ENCODE peak calls at places on chromosomes 13 and 19, in nine cellular contexts. N is BE2C; V is astrocyte; W is A549; P is AG04449; L is AG10803; E is colonic mucosa; X is upper lobe of right lung; O is CD8-positive, alpha-beta T cell. S is an unnamed sample.

GRCh38 chr13:39900106-39900750 is 244.8 kb downstream of the COG6 start:
- DNase-seq in N (no peak), V (peak), W (no peak), P (no peak), L (no peak), E (no peak), X (no peak), O (no peak), S (no peak)

GRCh38 chr19:5498817-5499535 is 43.8 kb downstream of the ZNRF4 start:
- DNase-seq in N (no peak), V (no peak), W (no peak), P (no peak), L (no peak), E (no peak), X (no peak), O (no peak), S (no peak)

GRCh38 chr13:27770809-27771208 is 21.5 kb upstream of the GSX1 start:
- DNase-seq in N (no peak), V (no peak), W (peak), P (no peak), L (peak), E (peak), X (no peak), O (no peak), S (no peak)

GRCh38 chr19:49499030-49499670 is 2.9 kb downstream of the RPS11 start:
- DNase-seq in N (no peak), V (no peak), W (no peak), P (no peak), L (no peak), E (no peak), X (no peak), O (no peak), S (peak)

GRCh38 chr13:25752957-25753540 is 298.8 kb downstream of the SHISA2 start:
- DNase-seq in N (no peak), V (peak), W (no peak), P (no peak), L (peak), E (peak), X (no peak), O (no peak), S (no peak)

GRCh38 chr19:49807174-49807830 is 5.8 kb downstream of the FUZ start:
- DNase-seq in N (no peak), V (no peak), W (no peak), P (no peak), L (no peak), E (no peak), X (no peak), O (no peak), S (no peak)

GRCh38 chr13:105920375-105920774 is 615.1 kb downstream of the EFNB2 start:
- DNase-seq in N (no peak), V (peak), W (no peak), P (no peak), L (peak), E (peak), X (no peak), O (no peak), S (no peak)

GRCh38 chr13:41716236-41716635 is 244.7 kb downstream of the VWA8 start:
- DNase-seq in N (no peak), V (no peak), W (no peak), P (no peak), L (no peak), E (no peak), X (no peak), O (no peak), S (no peak)

GRCh38 chr19:40771101-40771539 is 4.2 kb upstream of the MIA start:
- DNase-seq in N (peak), V (no peak), W (no peak), P (no peak), L (no peak), E (no peak), X (no peak), O (no peak), S (no peak)

GRCh38 chr19:11673608-11674041 is 65.1 kb downstream of the ZNF823 start:
- DNase-seq in N (peak), V (peak), W (no peak), P (no peak), L (peak), E (peak), X (peak), O (no peak), S (no peak)

GRCh38 chr19:33434886-33435705 is 61.6 kb downstream of the CEBPG start:
- DNase-seq in N (peak), V (peak), W (no peak), P (no peak), L (peak), E (no peak), X (peak), O (no peak), S (no peak)

GRCh38 chr19:39150235-39150634 is 24.6 kb downstream of the PAK4 start:
- DNase-seq in N (no peak), V (no peak), W (no peak), P (no peak), L (no peak), E (no peak), X (no peak), O (no peak), S (no peak)

GRCh38 chr19:11657307-11657706 is 60.0 kb downstream of the ZNF627 start:
- DNase-seq in N (no peak), V (no peak), W (no peak), P (no peak), L (no peak), E (peak), X (no peak), O (no peak), S (no peak)

GRCh38 chr13:93262729-93263128 is 36.1 kb downstream of the GPC6 start:
- DNase-seq in N (no peak), V (peak), W (no peak), P (no peak), L (peak), E (no peak), X (no peak), O (no peak), S (no peak)

GRCh38 chr13:50403311-50403710 is 388.1 kb downstream of the KCNRG start:
- DNase-seq in N (peak), V (no peak), W (no peak), P (no peak), L (no peak), E (no peak), X (no peak), O (no peak), S (no peak)

GRCh38 chr13:110872768-110873638 is 41.9 kb downstream of the ANKRD10 start:
- DNase-seq in N (no peak), V (no peak), W (no peak), P (no peak), L (no peak), E (no peak), X (no peak), O (no peak), S (no peak)

GRCh38 chr13:110875243-110875642 is 39.6 kb downstream of the ANKRD10 start:
- DNase-seq in N (no peak), V (no peak), W (no peak), P (no peak), L (no peak), E (no peak), X (no peak), O (no peak), S (no peak)

GRCh38 chr13:110874508-110874960 is 40.3 kb downstream of the ANKRD10 start:
- DNase-seq in N (peak), V (peak), W (peak), P (no peak), L (peak), E (peak), X (peak), O (no peak), S (no peak)

GRCh38 chr13:110872034-110872767 is 42.7 kb downstream of the ANKRD10 start:
- DNase-seq in N (no peak), V (no peak), W (no peak), P (no peak), L (no peak), E (no peak), X (no peak), O (no peak), S (no peak)

GRCh38 chr13:110873639-110874507 is 41.0 kb downstream of the ANKRD10 start:
- DNase-seq in N (no peak), V (no peak), W (no peak), P (no peak), L (no peak), E (no peak), X (no peak), O (no peak), S (no peak)
- H3K4me3 ChIP-seq in N (peak), V (peak), W (peak), P (peak), L (peak), E (peak), X (peak), O (peak), S (peak)

GRCh38 chr19:52492991-52493470 is 34.4 kb upstream of the ZNF808 start:
- DNase-seq in N (no peak), V (no peak), W (no peak), P (no peak), L (no peak), E (no peak), X (no peak), O (no peak), S (no peak)
- H3K4me3 ChIP-seq in N (no peak), V (no peak), W (no peak), P (no peak), L (no peak), E (no peak), X (peak), O (no peak), S (no peak)

DNA sequence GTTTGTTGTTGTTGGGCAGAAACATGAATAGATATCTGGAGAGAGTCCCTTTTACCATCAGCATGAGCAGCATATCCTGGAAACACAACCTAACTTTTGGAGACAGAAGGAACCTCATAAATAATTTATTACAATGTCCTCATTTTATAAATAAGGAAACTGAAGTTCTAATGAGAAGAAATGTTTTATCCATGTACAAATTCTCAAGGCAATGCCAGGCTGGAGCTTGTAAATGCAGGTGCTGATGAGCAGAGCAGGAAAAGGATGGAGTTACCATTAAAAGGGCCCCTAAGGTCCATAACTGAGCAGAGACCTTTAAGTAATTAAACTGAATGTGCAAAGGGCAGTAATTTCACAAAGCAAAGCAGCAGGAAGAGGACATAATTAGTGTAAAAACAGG is 17.3 kb downstream of the LCP1 start:
- DNase-seq in N (no peak), V (no peak), W (no peak), P (no peak), L (no peak), E (no peak), X (no peak), O (no peak), S (no peak)
- H3K4me3 ChIP-seq in N (no peak), V (no peak), W (no peak), P (no peak), L (no peak), E (no peak), X (no peak), O (no peak), S (no peak)

DNA sequence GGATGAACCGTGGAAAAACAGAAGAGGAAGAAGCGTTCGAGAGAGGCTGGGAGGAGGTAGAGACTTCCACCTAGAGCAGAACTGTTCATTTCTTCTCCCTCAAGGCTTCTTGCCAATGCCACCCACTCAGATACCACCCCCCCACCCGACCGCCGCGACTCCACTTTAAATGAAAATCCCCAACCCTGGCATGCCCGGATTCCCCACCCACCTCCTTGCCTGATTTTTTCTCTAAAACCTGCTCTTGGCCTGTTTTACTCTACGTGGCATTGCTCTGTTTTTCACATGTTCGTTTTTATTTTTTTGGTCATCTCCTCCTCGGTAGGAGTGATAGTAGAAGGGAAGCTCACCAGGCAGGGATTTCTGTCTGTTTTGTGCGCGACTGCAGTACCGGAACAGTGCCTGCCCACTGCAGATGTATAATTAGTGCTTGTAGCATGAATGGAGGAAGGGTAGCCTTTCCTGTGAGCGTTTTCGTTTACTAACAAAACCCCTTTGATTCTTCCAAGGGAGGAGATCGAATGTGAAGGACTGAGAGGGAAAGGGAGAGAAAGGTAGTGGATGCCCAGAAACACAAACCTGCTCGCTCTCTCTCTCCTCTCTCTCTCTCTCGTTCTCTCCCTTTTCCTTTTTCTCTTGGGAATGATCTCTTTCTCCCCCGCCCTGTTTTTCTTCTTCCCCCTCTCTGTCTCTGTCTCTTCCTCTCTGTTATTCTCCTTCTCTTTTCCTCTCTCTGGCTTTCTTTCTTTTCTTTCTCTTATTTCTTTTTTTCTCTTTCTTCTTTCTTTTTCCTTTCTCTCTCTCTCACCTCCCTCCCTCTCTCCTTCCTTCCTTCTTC is 2.2 kb downstream of the CD70 start:
- DNase-seq in N (no peak), V (no peak), W (no peak), P (no peak), L (no peak), E (no peak), X (no peak), O (no peak), S (no peak)
- H3K4me3 ChIP-seq in N (no peak), V (no peak), W (no peak), P (no peak), L (no peak), E (no peak), X (no peak), O (no peak), S (no peak)

DNA sequence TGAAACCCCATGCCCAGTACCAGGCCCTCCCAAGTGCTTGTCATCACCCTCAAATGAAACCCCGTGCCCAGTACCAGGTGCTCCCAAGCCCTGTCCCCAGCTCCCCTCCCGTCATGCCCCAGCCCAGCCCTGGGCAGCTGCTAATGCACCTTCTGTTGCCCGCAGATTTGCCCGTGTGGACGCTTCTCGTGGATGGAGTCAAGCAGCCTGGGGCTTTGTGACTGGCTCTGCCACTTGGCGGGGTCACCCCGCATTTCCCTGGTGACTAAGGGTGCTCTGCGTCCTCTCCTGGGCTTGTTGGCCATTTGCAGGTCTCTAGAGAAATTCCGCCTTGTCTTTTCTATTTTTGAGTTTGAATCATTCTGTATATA is 82.7 kb downstream of the ATP11A start:
- DNase-seq in N (no peak), V (no peak), W (no peak), P (no peak), L (no peak), E (no peak), X (no peak), O (no peak), S (no peak)
- H3K4me3 ChIP-seq in N (no peak), V (no peak), W (no peak), P (no peak), L (no peak), E (no peak), X (no peak), O (no peak), S (no peak)

GRCh38 chr13:100443998-100444328 is 144.6 kb downstream of the GGACT start:
- DNase-seq in N (no peak), V (no peak), W (no peak), P (no peak), L (peak), E (no peak), X (no peak), O (no peak), S (no peak)

GRCh38 chr13:100439247-100439955 is 149.2 kb downstream of the GGACT start:
- DNase-seq in N (no peak), V (no peak), W (no peak), P (no peak), L (no peak), E (no peak), X (no peak), O (no peak), S (no peak)

GRCh38 chr13:100440756-100441421 is 147.7 kb downstream of the GGACT start:
- DNase-seq in N (no peak), V (peak), W (no peak), P (peak), L (peak), E (no peak), X (no peak), O (no peak), S (no peak)

GRCh38 chr13:100443278-100443997 is 145.2 kb downstream of the GGACT start:
- DNase-seq in N (no peak), V (no peak), W (no peak), P (no peak), L (no peak), E (no peak), X (no peak), O (no peak), S (no peak)

DNA sequence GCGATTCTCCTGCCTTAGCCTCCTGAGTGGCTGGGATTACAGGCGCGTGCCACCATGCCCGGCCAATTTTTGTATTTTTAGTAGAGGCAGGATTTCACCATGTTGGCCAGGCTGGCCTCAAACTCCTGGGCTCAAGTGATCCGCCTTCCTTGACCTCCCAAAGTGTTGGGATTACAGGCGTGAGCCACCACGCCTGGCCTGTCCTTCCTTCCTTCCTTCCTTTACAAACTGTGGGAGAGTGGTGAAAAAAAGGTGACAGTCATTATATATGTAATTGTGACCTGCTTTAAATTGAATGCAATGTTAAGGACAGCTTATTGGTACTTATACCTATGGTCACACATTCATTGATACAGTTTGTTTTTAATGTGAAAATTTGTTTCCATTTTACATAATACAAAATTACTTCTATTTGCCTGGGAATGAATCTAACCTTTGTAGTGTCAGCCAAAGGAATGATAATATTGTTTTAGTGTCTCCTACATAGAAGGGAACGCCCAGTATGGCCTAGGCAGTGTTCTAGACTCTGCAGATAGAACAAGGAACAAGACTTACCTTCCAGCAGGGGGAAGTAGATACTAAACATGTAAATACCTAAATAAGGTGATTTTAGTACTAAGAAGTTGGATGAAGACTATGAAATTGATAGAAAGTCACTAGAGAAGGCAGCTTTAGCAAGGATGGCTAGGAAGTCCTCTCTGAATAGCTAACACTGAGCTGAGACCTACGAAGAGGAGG is 146.3 kb downstream of the GGACT start:
- DNase-seq in N (no peak), V (no peak), W (no peak), P (no peak), L (no peak), E (no peak), X (no peak), O (no peak), S (no peak)
- H3K4me3 ChIP-seq in N (no peak), V (no peak), W (no peak), P (no peak), L (no peak), E (no peak), X (no peak), O (no peak), S (no peak)

GRCh38 chr19:46748325-46749109 is 2.3 kb upstream of the STRN4 start:
- DNase-seq in N (peak), V (no peak), W (peak), P (no peak), L (peak), E (peak), X (peak), O (peak), S (no peak)

GRCh38 chr19:46744005-46744691 is 1.7 kb upstream of the FKRP start:
- DNase-seq in N (no peak), V (no peak), W (no peak), P (no peak), L (no peak), E (no peak), X (no peak), O (no peak), S (no peak)

GRCh38 chr19:46745521-46746280 is at the start of gene FKRP:
- DNase-seq in N (no peak), V (no peak), W (peak), P (no peak), L (no peak), E (no peak), X (no peak), O (no peak), S (no peak)

GRCh38 chr19:46745030-46745429 is 827 bp upstream of the FKRP start:
- DNase-seq in N (no peak), V (no peak), W (no peak), P (no peak), L (no peak), E (no peak), X (no peak), O (no peak), S (no peak)

GRCh38 chr19:46746281-46746965 is at the start of gene STRN4:
- DNase-seq in N (peak), V (no peak), W (peak), P (no peak), L (peak), E (no peak), X (peak), O (peak), S (no peak)
- H3K4me3 ChIP-seq in N (peak), V (peak), W (peak), P (peak), L (peak), E (peak), X (peak), O (peak), S (peak)

DNA sequence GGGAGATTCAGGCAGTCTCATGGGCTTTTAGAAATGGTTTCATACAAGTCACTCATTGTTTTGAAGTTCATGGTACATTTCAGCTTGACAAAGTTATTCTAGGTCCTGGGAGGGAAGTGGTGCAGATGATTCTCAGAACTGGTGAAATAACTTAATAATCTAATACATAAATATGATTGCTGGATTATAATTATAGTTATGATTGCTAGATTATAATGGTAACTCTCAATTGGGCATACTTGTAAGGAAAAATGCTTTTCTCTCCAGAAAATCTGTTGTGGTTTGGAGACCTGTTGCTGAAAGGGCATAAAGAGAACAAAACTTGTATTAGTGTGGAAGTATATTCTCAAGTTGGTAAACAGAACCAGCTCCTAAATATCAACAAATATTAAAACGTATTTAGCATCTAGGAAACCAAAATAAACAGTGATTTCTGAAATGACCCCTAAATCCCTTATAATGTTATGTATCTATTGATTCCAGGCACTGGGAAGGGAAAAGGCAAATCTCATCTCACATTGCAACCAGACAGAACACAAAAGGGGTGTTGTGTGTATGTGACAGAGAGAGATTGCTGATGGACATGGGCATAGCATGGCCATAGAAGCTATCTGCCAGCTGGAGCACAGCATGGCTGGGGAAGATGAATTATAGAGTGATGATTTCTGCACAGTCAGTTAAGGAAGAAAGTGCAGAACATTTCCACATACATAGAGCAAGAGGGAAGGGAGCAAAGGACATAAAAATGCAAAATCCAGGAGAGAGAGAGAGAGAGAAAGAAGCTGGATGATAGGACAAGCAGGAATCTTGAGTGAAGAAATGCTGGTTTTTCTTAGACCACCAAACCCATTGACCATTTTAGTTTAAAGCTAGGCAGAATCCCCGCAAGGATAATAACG is 87.1 kb upstream of the FRY start:
- DNase-seq in N (no peak), V (no peak), W (no peak), P (no peak), L (peak), E (no peak), X (no peak), O (no peak), S (no peak)
- H3K4me3 ChIP-seq in N (no peak), V (no peak), W (no peak), P (no peak), L (peak), E (no peak), X (no peak), O (no peak), S (no peak)

S was measured in vagina.